ENCODE peak calls at places on chromosomes 13 and 19, in six cellular contexts. One of them, this sample, is unnamed.

GRCh38 chr19:29074579-29074978 is 138.4 kb downstream of the UQCRFS1 start:
- DNase-seq in body of pancreas: no peak
- DNase-seq in iris pigment epithelial cell: no peak
- DNase-seq in right atrium auricular region: no peak
- DNase-seq in activated CD4-positive, alpha-beta T cell treated with anti-CD3 and anti-CD28 coated beads, Interleukin-2, amount 50 U/mL, for 24 hours: no peak
- DNase-seq in transverse colon: no peak
- DNase-seq in this sample: no peak

GRCh38 chr19:3146677-3147100 is 10.9 kb downstream of the GNA15 start:
- DNase-seq in body of pancreas: no peak
- DNase-seq in right atrium auricular region: no peak
- DNase-seq in activated CD4-positive, alpha-beta T cell treated with anti-CD3 and anti-CD28 coated beads, Interleukin-2, amount 50 U/mL, for 24 hours: peak; percentile 44
- DNase-seq in transverse colon: peak; percentile 30
- DNase-seq in iris pigment epithelial cell: no peak
- DNase-seq in this sample: peak; percentile 42

GRCh38 chr19:31316201-31316951 is 32.9 kb downstream of the TSHZ3 start:
- DNase-seq in iris pigment epithelial cell: peak; percentile 66
- DNase-seq in right atrium auricular region: peak; percentile 74
- DNase-seq in transverse colon: peak; percentile 31
- DNase-seq in activated CD4-positive, alpha-beta T cell treated with anti-CD3 and anti-CD28 coated beads, Interleukin-2, amount 50 U/mL, for 24 hours: no peak
- DNase-seq in body of pancreas: peak; percentile 54
- DNase-seq in this sample: no peak

GRCh38 chr13:109857803-109858202 is 71.4 kb upstream of the IRS2 start:
- DNase-seq in activated CD4-positive, alpha-beta T cell treated with anti-CD3 and anti-CD28 coated beads, Interleukin-2, amount 50 U/mL, for 24 hours: no peak
- DNase-seq in iris pigment epithelial cell: no peak
- DNase-seq in right atrium auricular region: no peak
- DNase-seq in transverse colon: no peak
- DNase-seq in body of pancreas: no peak
- DNase-seq in this sample: no peak

GRCh38 chr19:46753420-46754155 is 7.3 kb upstream of the STRN4 start:
- DNase-seq in body of pancreas: peak; percentile 77
- DNase-seq in activated CD4-positive, alpha-beta T cell treated with anti-CD3 and anti-CD28 coated beads, Interleukin-2, amount 50 U/mL, for 24 hours: peak; percentile 28
- DNase-seq in right atrium auricular region: no peak
- DNase-seq in transverse colon: peak; percentile 78
- DNase-seq in iris pigment epithelial cell: no peak
- DNase-seq in this sample: peak; percentile 60

GRCh38 chr13:66864627-66865026 is 365.5 kb downstream of the PCDH9 start:
- DNase-seq in right atrium auricular region: no peak
- DNase-seq in body of pancreas: no peak
- DNase-seq in transverse colon: no peak
- DNase-seq in iris pigment epithelial cell: no peak
- DNase-seq in activated CD4-positive, alpha-beta T cell treated with anti-CD3 and anti-CD28 coated beads, Interleukin-2, amount 50 U/mL, for 24 hours: no peak
- DNase-seq in this sample: no peak

GRCh38 chr13:97574926-97575325 is 141.0 kb downstream of the RAP2A start:
- DNase-seq in body of pancreas: peak; percentile 3
- DNase-seq in iris pigment epithelial cell: peak; percentile 52
- DNase-seq in activated CD4-positive, alpha-beta T cell treated with anti-CD3 and anti-CD28 coated beads, Interleukin-2, amount 50 U/mL, for 24 hours: no peak
- DNase-seq in transverse colon: peak; percentile 26
- DNase-seq in right atrium auricular region: no peak
- DNase-seq in this sample: no peak

GRCh38 chr13:21901772-21902708 is 231.2 kb downstream of the FGF9 start:
- DNase-seq in iris pigment epithelial cell: no peak
- DNase-seq in transverse colon: no peak
- DNase-seq in body of pancreas: peak; percentile 7
- DNase-seq in activated CD4-positive, alpha-beta T cell treated with anti-CD3 and anti-CD28 coated beads, Interleukin-2, amount 50 U/mL, for 24 hours: no peak
- DNase-seq in right atrium auricular region: no peak
- DNase-seq in this sample: no peak

GRCh38 chr19:1286451-1286858 is 782 bp downstream of the EFNA2 start:
- DNase-seq in iris pigment epithelial cell: no peak
- DNase-seq in body of pancreas: no peak
- DNase-seq in transverse colon: no peak
- DNase-seq in activated CD4-positive, alpha-beta T cell treated with anti-CD3 and anti-CD28 coated beads, Interleukin-2, amount 50 U/mL, for 24 hours: no peak
- DNase-seq in right atrium auricular region: no peak
- DNase-seq in this sample: no peak

GRCh38 chr19:536031-536880 is 4.7 kb downstream of the CDC34 start:
- DNase-seq in activated CD4-positive, alpha-beta T cell treated with anti-CD3 and anti-CD28 coated beads, Interleukin-2, amount 50 U/mL, for 24 hours: no peak
- DNase-seq in right atrium auricular region: no peak
- DNase-seq in transverse colon: peak; percentile 8
- DNase-seq in body of pancreas: no peak
- DNase-seq in iris pigment epithelial cell: no peak
- DNase-seq in this sample: no peak

GRCh38 chr19:50205681-50206138 is 2.3 kb downstream of the MYH14 start:
- DNase-seq in body of pancreas: peak; percentile 74
- DNase-seq in transverse colon: peak; percentile 91
- DNase-seq in activated CD4-positive, alpha-beta T cell treated with anti-CD3 and anti-CD28 coated beads, Interleukin-2, amount 50 U/mL, for 24 hours: no peak
- DNase-seq in right atrium auricular region: no peak
- DNase-seq in iris pigment epithelial cell: no peak
- DNase-seq in this sample: peak; percentile 83

GRCh38 chr19:40139533-40140287 is 49.0 kb upstream of the ZNF780A start:
- DNase-seq in right atrium auricular region: no peak
- DNase-seq in transverse colon: no peak
- DNase-seq in iris pigment epithelial cell: peak; percentile 54
- DNase-seq in activated CD4-positive, alpha-beta T cell treated with anti-CD3 and anti-CD28 coated beads, Interleukin-2, amount 50 U/mL, for 24 hours: no peak
- DNase-seq in body of pancreas: peak; percentile 34
- DNase-seq in this sample: peak; percentile 14

GRCh38 chr19:3699741-3700241 is 477 bp downstream of the PIP5K1C start:
- DNase-seq in iris pigment epithelial cell: no peak
- DNase-seq in activated CD4-positive, alpha-beta T cell treated with anti-CD3 and anti-CD28 coated beads, Interleukin-2, amount 50 U/mL, for 24 hours: no peak
- DNase-seq in transverse colon: no peak
- DNase-seq in right atrium auricular region: no peak
- DNase-seq in body of pancreas: no peak
- DNase-seq in this sample: no peak